ENCODE peak calls at places on chromosomes 2 and 18, in five cellular contexts. P is pancreas, Z is naive B cell, D is mammary epithelial cell, E is AML-193. K is an unnamed sample.

GRCh38 chr18:30192216-30192615 is 850.3 kb downstream of the DSC3 start:
- DNase-seq in P (no peak), Z (no peak), D (no peak), E (no peak), K (no peak)

GRCh38 chr2:24009680-24010476 is at the start of gene MFSD2B:
- DNase-seq in P (no peak), Z (no peak), D (no peak), E (no peak), K (no peak)

GRCh38 chr2:105806994-105807393 is 62.3 kb downstream of the NCK2 start:
- DNase-seq in P (no peak), Z (no peak), D (peak), E (no peak), K (no peak)

GRCh38 chr2:101485856-101486255 is 10.9 kb upstream of the RFX8 start:
- DNase-seq in P (no peak), Z (no peak), D (no peak), E (no peak), K (no peak)

GRCh38 chr2:136809987-136810386 is 44.6 kb downstream of the THSD7B start:
- DNase-seq in P (no peak), Z (no peak), D (no peak), E (no peak), K (no peak)

GRCh38 chr2:208373460-208374089 is 33.0 kb upstream of the PTH2R start:
- DNase-seq in P (peak), Z (peak), D (peak), E (peak), K (no peak)

GRCh38 chr2:129301431-129301913 is 678.0 kb upstream of the RAB6C start:
- DNase-seq in P (no peak), Z (no peak), D (no peak), E (no peak), K (no peak)

GRCh38 chr2:31258351-31258750 is 24.4 kb downstream of the EHD3 start:
- DNase-seq in P (no peak), Z (no peak), D (no peak), E (no peak), K (no peak)

GRCh38 chr18:4024702-4025101 is 430.4 kb downstream of the DLGAP1 start:
- DNase-seq in P (no peak), Z (no peak), D (peak), E (no peak), K (no peak)

GRCh38 chr18:70376914-70377258 is 88.0 kb downstream of the SOCS6 start:
- DNase-seq in P (peak), Z (no peak), D (no peak), E (no peak), K (no peak)

GRCh38 chr2:60998628-60999545 is 18.6 kb upstream of the PEX13 start:
- DNase-seq in P (no peak), Z (peak), D (peak), E (peak), K (peak)